ENCODE peak calls at places on chromosomes 13 and 19, in eight cellular contexts. One of them, this sample, is unnamed.

GRCh38 chr19:42293966-42294365 is 8.0 kb upstream of the PRR19 start:
- DNase-seq in hypothalamus: no peak
- DNase-seq in activated T-helper 1 cell treated with anti-CD3 and anti-CD28 coated beads, Interleukin-2, amount 50 U/mL, for 16 hours: no peak
- DNase-seq in HTR-8/SVneo: no peak
- DNase-seq in AG20443: no peak
- DNase-seq in SK-N-DZ: no peak
- DNase-seq in H9: no peak
- DNase-seq in NCI-H2081: no peak
- DNase-seq in this sample: no peak

GRCh38 chr13:92187378-92187989 is 789.1 kb downstream of the GPC5 start:
- DNase-seq in activated T-helper 1 cell treated with anti-CD3 and anti-CD28 coated beads, Interleukin-2, amount 50 U/mL, for 16 hours: no peak
- DNase-seq in SK-N-DZ: peak; percentile 57
- DNase-seq in hypothalamus: no peak
- DNase-seq in H9: no peak
- DNase-seq in AG20443: peak; percentile 52
- DNase-seq in HTR-8/SVneo: peak; percentile 22
- DNase-seq in NCI-H2081: peak; percentile 69
- DNase-seq in this sample: no peak

GRCh38 chr13:44648392-44649117 is 72.4 kb upstream of the TSC22D1 start:
- DNase-seq in hypothalamus: no peak
- DNase-seq in activated T-helper 1 cell treated with anti-CD3 and anti-CD28 coated beads, Interleukin-2, amount 50 U/mL, for 16 hours: no peak
- DNase-seq in H9: no peak
- DNase-seq in SK-N-DZ: no peak
- DNase-seq in AG20443: peak; percentile 27
- DNase-seq in NCI-H2081: no peak
- DNase-seq in HTR-8/SVneo: no peak
- DNase-seq in this sample: no peak

GRCh38 chr19:34904846-34905527 is 21.7 kb upstream of the ZNF30 start:
- DNase-seq in HTR-8/SVneo: no peak
- DNase-seq in H9: peak; percentile 66
- DNase-seq in activated T-helper 1 cell treated with anti-CD3 and anti-CD28 coated beads, Interleukin-2, amount 50 U/mL, for 16 hours: no peak
- DNase-seq in NCI-H2081: no peak
- DNase-seq in hypothalamus: no peak
- DNase-seq in SK-N-DZ: no peak
- DNase-seq in AG20443: no peak
- DNase-seq in this sample: no peak

GRCh38 chr19:55638864-55639359 is 1.9 kb upstream of the ZNF580 start:
- DNase-seq in AG20443: no peak
- DNase-seq in SK-N-DZ: peak; percentile 36
- DNase-seq in activated T-helper 1 cell treated with anti-CD3 and anti-CD28 coated beads, Interleukin-2, amount 50 U/mL, for 16 hours: no peak
- DNase-seq in NCI-H2081: peak; percentile 18
- DNase-seq in H9: peak; percentile 67
- DNase-seq in hypothalamus: no peak
- DNase-seq in HTR-8/SVneo: no peak
- DNase-seq in this sample: no peak

GRCh38 chr19:30362156-30362754 is 9.9 kb upstream of the ZNF536 start:
- DNase-seq in AG20443: peak; percentile 86
- DNase-seq in NCI-H2081: no peak
- DNase-seq in activated T-helper 1 cell treated with anti-CD3 and anti-CD28 coated beads, Interleukin-2, amount 50 U/mL, for 16 hours: no peak
- DNase-seq in hypothalamus: no peak
- DNase-seq in H9: no peak
- DNase-seq in SK-N-DZ: no peak
- DNase-seq in HTR-8/SVneo: no peak
- DNase-seq in this sample: no peak

GRCh38 chr19:10503002-10503789 is at the start of gene KEAP1:
- DNase-seq in hypothalamus: peak; percentile 36
- DNase-seq in SK-N-DZ: peak; percentile 57
- DNase-seq in NCI-H2081: peak; percentile 62
- DNase-seq in HTR-8/SVneo: peak; percentile 34
- DNase-seq in AG20443: peak; percentile 46
- DNase-seq in activated T-helper 1 cell treated with anti-CD3 and anti-CD28 coated beads, Interleukin-2, amount 50 U/mL, for 16 hours: peak; percentile 32
- DNase-seq in H9: peak; percentile 55
- DNase-seq in this sample: no peak

GRCh38 chr19:35975608-35976214 is 19.3 kb upstream of the SDHAF1 start:
- DNase-seq in H9: no peak
- DNase-seq in SK-N-DZ: no peak
- DNase-seq in HTR-8/SVneo: no peak
- DNase-seq in AG20443: peak; percentile 66
- DNase-seq in hypothalamus: no peak
- DNase-seq in NCI-H2081: no peak
- DNase-seq in activated T-helper 1 cell treated with anti-CD3 and anti-CD28 coated beads, Interleukin-2, amount 50 U/mL, for 16 hours: no peak
- DNase-seq in this sample: no peak

GRCh38 chr19:48490980-48491792 is 20.4 kb downstream of the LMTK3 start:
- DNase-seq in AG20443: peak; percentile 67
- DNase-seq in activated T-helper 1 cell treated with anti-CD3 and anti-CD28 coated beads, Interleukin-2, amount 50 U/mL, for 16 hours: no peak
- DNase-seq in SK-N-DZ: no peak
- DNase-seq in HTR-8/SVneo: no peak
- DNase-seq in hypothalamus: no peak
- DNase-seq in NCI-H2081: peak; percentile 31
- DNase-seq in H9: peak; percentile 90
- DNase-seq in this sample: peak; percentile 47

GRCh38 chr19:5251096-5252065 is 89.2 kb downstream of the PTPRS start:
- DNase-seq in activated T-helper 1 cell treated with anti-CD3 and anti-CD28 coated beads, Interleukin-2, amount 50 U/mL, for 16 hours: no peak
- DNase-seq in SK-N-DZ: no peak
- DNase-seq in NCI-H2081: no peak
- DNase-seq in hypothalamus: no peak
- DNase-seq in AG20443: no peak
- DNase-seq in HTR-8/SVneo: no peak
- DNase-seq in H9: peak; percentile 49
- DNase-seq in this sample: no peak

GRCh38 chr19:37468961-37469777 is at the start of gene ZNF570:
- DNase-seq in activated T-helper 1 cell treated with anti-CD3 and anti-CD28 coated beads, Interleukin-2, amount 50 U/mL, for 16 hours: peak; percentile 79
- DNase-seq in H9: peak; percentile 87
- DNase-seq in HTR-8/SVneo: peak; percentile 52
- DNase-seq in NCI-H2081: peak; percentile 89
- DNase-seq in SK-N-DZ: peak; percentile 85
- DNase-seq in AG20443: peak; percentile 92
- DNase-seq in hypothalamus: peak; percentile 90
- DNase-seq in this sample: peak; percentile 86

GRCh38 chr19:48636859-48637448 is at the start of gene DBP:
- DNase-seq in NCI-H2081: no peak
- DNase-seq in SK-N-DZ: no peak
- DNase-seq in HTR-8/SVneo: no peak
- DNase-seq in activated T-helper 1 cell treated with anti-CD3 and anti-CD28 coated beads, Interleukin-2, amount 50 U/mL, for 16 hours: no peak
- DNase-seq in H9: peak; percentile 73
- DNase-seq in hypothalamus: peak; percentile 52
- DNase-seq in AG20443: no peak
- DNase-seq in this sample: no peak

GRCh38 chr13:40777166-40777956 is 6.4 kb upstream of the MRPS31 start:
- DNase-seq in NCI-H2081: peak; percentile 41
- DNase-seq in HTR-8/SVneo: peak; percentile 30
- DNase-seq in AG20443: peak; percentile 56
- DNase-seq in hypothalamus: no peak
- DNase-seq in activated T-helper 1 cell treated with anti-CD3 and anti-CD28 coated beads, Interleukin-2, amount 50 U/mL, for 16 hours: peak; percentile 11
- DNase-seq in SK-N-DZ: peak; percentile 76
- DNase-seq in H9: peak; percentile 51
- DNase-seq in this sample: peak; percentile 30

GRCh38 chr19:58279925-58280316 is 1.2 kb downstream of the ZNF8 start:
- DNase-seq in SK-N-DZ: no peak
- DNase-seq in activated T-helper 1 cell treated with anti-CD3 and anti-CD28 coated beads, Interleukin-2, amount 50 U/mL, for 16 hours: no peak
- DNase-seq in hypothalamus: no peak
- DNase-seq in NCI-H2081: no peak
- DNase-seq in AG20443: no peak
- DNase-seq in HTR-8/SVneo: no peak
- DNase-seq in H9: no peak
- DNase-seq in this sample: no peak

GRCh38 chr19:54473983-54474382 is 887 bp upstream of the CDC42EP5 start:
- DNase-seq in NCI-H2081: no peak
- DNase-seq in SK-N-DZ: no peak
- DNase-seq in AG20443: no peak
- DNase-seq in H9: no peak
- DNase-seq in activated T-helper 1 cell treated with anti-CD3 and anti-CD28 coated beads, Interleukin-2, amount 50 U/mL, for 16 hours: no peak
- DNase-seq in HTR-8/SVneo: no peak
- DNase-seq in hypothalamus: no peak
- DNase-seq in this sample: no peak

GRCh38 chr19:16888629-16889371 is at the start of gene F2RL3:
- DNase-seq in activated T-helper 1 cell treated with anti-CD3 and anti-CD28 coated beads, Interleukin-2, amount 50 U/mL, for 16 hours: no peak
- DNase-seq in HTR-8/SVneo: no peak
- DNase-seq in SK-N-DZ: no peak
- DNase-seq in hypothalamus: no peak
- DNase-seq in AG20443: peak; percentile 56
- DNase-seq in H9: no peak
- DNase-seq in NCI-H2081: no peak
- DNase-seq in this sample: no peak

GRCh38 chr13:59823495-59823894 is 340.2 kb downstream of the DIAPH3 start:
- DNase-seq in NCI-H2081: no peak
- DNase-seq in activated T-helper 1 cell treated with anti-CD3 and anti-CD28 coated beads, Interleukin-2, amount 50 U/mL, for 16 hours: no peak
- DNase-seq in H9: no peak
- DNase-seq in SK-N-DZ: no peak
- DNase-seq in AG20443: peak; percentile 29
- DNase-seq in hypothalamus: no peak
- DNase-seq in HTR-8/SVneo: peak; percentile 1
- DNase-seq in this sample: no peak

GRCh38 chr13:103000157-103000556 is 66.1 kb downstream of the SLC10A2 start:
- DNase-seq in HTR-8/SVneo: no peak
- DNase-seq in activated T-helper 1 cell treated with anti-CD3 and anti-CD28 coated beads, Interleukin-2, amount 50 U/mL, for 16 hours: no peak
- DNase-seq in NCI-H2081: no peak
- DNase-seq in H9: no peak
- DNase-seq in AG20443: no peak
- DNase-seq in SK-N-DZ: no peak
- DNase-seq in hypothalamus: no peak
- DNase-seq in this sample: no peak

GRCh38 chr13:79190932-79191331 is 215.1 kb downstream of the RBM26 start:
- DNase-seq in SK-N-DZ: no peak
- DNase-seq in hypothalamus: no peak
- DNase-seq in H9: no peak
- DNase-seq in AG20443: no peak
- DNase-seq in HTR-8/SVneo: no peak
- DNase-seq in activated T-helper 1 cell treated with anti-CD3 and anti-CD28 coated beads, Interleukin-2, amount 50 U/mL, for 16 hours: no peak
- DNase-seq in NCI-H2081: no peak
- DNase-seq in this sample: no peak

GRCh38 chr13:70324519-70324918 is 216.3 kb upstream of the KLHL1 start:
- DNase-seq in AG20443: no peak
- DNase-seq in hypothalamus: no peak
- DNase-seq in activated T-helper 1 cell treated with anti-CD3 and anti-CD28 coated beads, Interleukin-2, amount 50 U/mL, for 16 hours: no peak
- DNase-seq in H9: no peak
- DNase-seq in NCI-H2081: no peak
- DNase-seq in SK-N-DZ: no peak
- DNase-seq in HTR-8/SVneo: no peak
- DNase-seq in this sample: no peak

GRCh38 chr13:38348890-38349289 is 761 bp upstream of the UFM1 start:
- DNase-seq in SK-N-DZ: no peak
- DNase-seq in hypothalamus: no peak
- DNase-seq in NCI-H2081: peak; percentile 29
- DNase-seq in AG20443: peak; percentile 25
- DNase-seq in HTR-8/SVneo: no peak
- DNase-seq in activated T-helper 1 cell treated with anti-CD3 and anti-CD28 coated beads, Interleukin-2, amount 50 U/mL, for 16 hours: peak; percentile 1
- DNase-seq in H9: no peak
- DNase-seq in this sample: no peak

GRCh38 chr19:9052894-9053293 is 34.0 kb upstream of the OR1M1 start:
- DNase-seq in H9: no peak
- DNase-seq in HTR-8/SVneo: no peak
- DNase-seq in NCI-H2081: no peak
- DNase-seq in activated T-helper 1 cell treated with anti-CD3 and anti-CD28 coated beads, Interleukin-2, amount 50 U/mL, for 16 hours: no peak
- DNase-seq in hypothalamus: no peak
- DNase-seq in SK-N-DZ: no peak
- DNase-seq in AG20443: no peak
- DNase-seq in this sample: no peak

GRCh38 chr13:30124131-30124768 is 183.1 kb downstream of the KATNAL1 start:
- DNase-seq in SK-N-DZ: no peak
- DNase-seq in activated T-helper 1 cell treated with anti-CD3 and anti-CD28 coated beads, Interleukin-2, amount 50 U/mL, for 16 hours: no peak
- DNase-seq in NCI-H2081: no peak
- DNase-seq in AG20443: no peak
- DNase-seq in H9: no peak
- DNase-seq in hypothalamus: no peak
- DNase-seq in HTR-8/SVneo: no peak
- DNase-seq in this sample: no peak

GRCh38 chr13:37187110-37187509 is 81.6 kb upstream of the CSNK1A1L start:
- DNase-seq in SK-N-DZ: no peak
- DNase-seq in NCI-H2081: no peak
- DNase-seq in hypothalamus: no peak
- DNase-seq in AG20443: peak; percentile 29
- DNase-seq in H9: no peak
- DNase-seq in HTR-8/SVneo: no peak
- DNase-seq in activated T-helper 1 cell treated with anti-CD3 and anti-CD28 coated beads, Interleukin-2, amount 50 U/mL, for 16 hours: no peak
- DNase-seq in this sample: no peak

GRCh38 chr19:7989071-7989575 is 16.3 kb downstream of the ELAVL1 start:
- DNase-seq in NCI-H2081: no peak
- DNase-seq in activated T-helper 1 cell treated with anti-CD3 and anti-CD28 coated beads, Interleukin-2, amount 50 U/mL, for 16 hours: no peak
- DNase-seq in HTR-8/SVneo: no peak
- DNase-seq in H9: no peak
- DNase-seq in hypothalamus: no peak
- DNase-seq in AG20443: no peak
- DNase-seq in SK-N-DZ: no peak
- DNase-seq in this sample: no peak

GRCh38 chr19:3129112-3129511 is 6.7 kb upstream of the GNA15 start:
- DNase-seq in NCI-H2081: peak; percentile 16
- DNase-seq in HTR-8/SVneo: no peak
- DNase-seq in activated T-helper 1 cell treated with anti-CD3 and anti-CD28 coated beads, Interleukin-2, amount 50 U/mL, for 16 hours: no peak
- DNase-seq in hypothalamus: no peak
- DNase-seq in AG20443: no peak
- DNase-seq in SK-N-DZ: peak; percentile 27
- DNase-seq in H9: no peak
- DNase-seq in this sample: no peak